ENCODE peak calls at places on chromosome 20, in ten cellular contexts. U is midbrain; V is left ventricle myocardium inferior; M is T-cell; W is iPS-NIHi11; G is stimulated activated CD4-positive, alpha-beta T cell treated with anti-CD3 and anti-CD28 coated beads, Interleukin-15, amount 100 ng/mL, for 1 hour; D is osteocyte; H is thyroid gland; R is effector memory CD4-positive, alpha-beta T cell; P is Panc1. O is an unnamed sample.

GRCh38 chr20:5888051-5888450 is 62.3 kb downstream of the TRMT6 start:
- DNase-seq in R (no peak), D (no peak), W (no peak), M (no peak), H (no peak), G (no peak), V (no peak), P (no peak), U (no peak), O (no peak)

GRCh38 chr20:47146703-47147102 is 209.8 kb downstream of the ZMYND8 start:
- DNase-seq in G (no peak), D (no peak), V (no peak), M (no peak), R (no peak), U (no peak), H (no peak), P (no peak), W (no peak), O (no peak)

GRCh38 chr20:49508435-49509199 is 26.1 kb upstream of the KCNB1 start:
- DNase-seq in H (no peak), D (no peak), G (no peak), M (no peak), U (peak), P (no peak), V (no peak), R (no peak), W (peak), O (no peak)

GRCh38 chr20:6848041-6848440 is 80.6 kb downstream of the BMP2 start:
- DNase-seq in R (no peak), W (no peak), D (no peak), P (no peak), H (no peak), U (no peak), G (no peak), M (no peak), V (no peak), O (no peak)

GRCh38 chr20:38304845-38305447 is 990 bp downstream of the BPI start:
- DNase-seq in M (no peak), G (no peak), H (no peak), W (peak), U (peak), R (no peak), P (peak), D (no peak), V (no peak), O (no peak)

GRCh38 chr20:373171-373890 is 7.2 kb upstream of the TRIB3 start:
- DNase-seq in P (no peak), U (no peak), R (no peak), V (no peak), D (no peak), W (peak), M (no peak), H (no peak), G (no peak), O (no peak)

GRCh38 chr20:51402201-51402600 is 140.3 kb downstream of the NFATC2 start:
- DNase-seq in M (peak), G (no peak), P (no peak), W (no peak), V (no peak), R (no peak), D (no peak), H (no peak), U (peak), O (no peak)

GRCh38 chr20:21237956-21238355 is 65.2 kb upstream of the XRN2 start:
- DNase-seq in V (no peak), W (no peak), G (no peak), U (no peak), R (no peak), P (no peak), H (no peak), D (no peak), M (no peak), O (no peak)

GRCh38 chr20:6053776-6054688 is at the start of gene LRRN4:
- DNase-seq in P (no peak), W (peak), V (no peak), G (no peak), M (no peak), R (no peak), U (no peak), D (no peak), H (peak), O (no peak)

O was measured in T-helper 17 cell.